ENCODE peak calls at places on chromosomes 7 and 10, in eight cellular contexts. Z is tibial artery, J is left lung, B is transverse colon, C is psoas muscle, E is fibroblast of lung, X is brain microvascular endothelial cell, S is HCT116. L is an unnamed sample.

GRCh38 chr10:78255796-78256638 is 222.4 kb downstream of the RPS24 start:
- DNase-seq in X (peak; percentile 95), B (peak; percentile 21), C (peak; percentile 59), E (peak; percentile 99), J (no peak), Z (peak; percentile 90), S (peak; percentile 82), L (peak; percentile 92)

GRCh38 chr7:93310346-93310745 is 78.2 kb downstream of the VPS50 start:
- DNase-seq in Z (no peak), C (no peak), E (peak; percentile 66), X (no peak), J (no peak), S (no peak), B (no peak), L (peak; percentile 14)

GRCh38 chr7:28179081-28180030 is 1.2 kb downstream of the JAZF1 start:
- DNase-seq in E (peak; percentile 58), X (no peak), S (no peak), Z (peak; percentile 87), C (peak; percentile 86), B (peak; percentile 79), J (peak; percentile 96), L (peak; percentile 63)

GRCh38 chr7:136687693-136688322 is 180.6 kb upstream of the CHRM2 start:
- DNase-seq in E (peak; percentile 25), C (no peak), J (no peak), X (peak; percentile 34), Z (no peak), B (no peak), S (no peak), L (peak; percentile 13)

GRCh38 chr7:99021941-99022560 is 121.9 kb downstream of the SMURF1 start:
- DNase-seq in B (no peak), X (no peak), E (no peak), Z (peak; percentile 51), J (no peak), S (no peak), C (no peak), L (no peak)

GRCh38 chr7:138091073-138091472 is 14.8 kb downstream of the AKR1D1 start:
- DNase-seq in Z (no peak), X (no peak), J (no peak), B (no peak), S (no peak), E (no peak), C (no peak), L (no peak)

GRCh38 chr7:57427146-57427545 is 22.8 kb upstream of the ZNF716 start:
- DNase-seq in E (no peak), Z (peak; percentile 56), B (no peak), X (no peak), J (no peak), C (no peak), S (no peak), L (no peak)

GRCh38 chr10:123069271-123069670 is 60.5 kb downstream of the ACADSB start:
- DNase-seq in B (no peak), X (no peak), C (no peak), S (no peak), J (no peak), E (no peak), Z (no peak), L (no peak)

GRCh38 chr10:119029613-119030420 is at the start of gene NANOS1:
- DNase-seq in B (no peak), Z (peak; percentile 60), C (no peak), X (peak; percentile 19), J (peak; percentile 82), S (no peak), E (peak; percentile 38), L (peak; percentile 39)

GRCh38 chr7:66682350-66683093 is 53.8 kb downstream of the KCTD7 start:
- DNase-seq in X (peak; percentile 23), Z (peak; percentile 75), J (no peak), C (peak; percentile 63), E (peak; percentile 64), B (no peak), S (no peak), L (peak; percentile 41)

GRCh38 chr10:80163741-80164341 is 31.3 kb downstream of the PLAC9 start:
- DNase-seq in Z (no peak), X (no peak), S (no peak), C (no peak), B (peak; percentile 76), E (peak; percentile 83), J (no peak), L (peak; percentile 54)

GRCh38 chr10:72852428-72852827 is 41.1 kb upstream of the OIT3 start:
- DNase-seq in J (no peak), C (no peak), Z (no peak), E (no peak), S (no peak), X (no peak), B (no peak), L (no peak)

GRCh38 chr10:10826125-10826524 is 191.5 kb upstream of the CELF2 start:
- DNase-seq in E (peak; percentile 97), B (no peak), C (no peak), Z (no peak), X (peak; percentile 88), J (no peak), S (no peak), L (peak; percentile 81)

GRCh38 chr7:125547505-125547904 is 617.9 kb upstream of the POT1 start:
- DNase-seq in B (no peak), S (no peak), J (no peak), E (no peak), Z (no peak), X (no peak), C (no peak), L (no peak)

GRCh38 chr7:68176974-68177373 is 1180.3 kb downstream of the TYW1 start:
- DNase-seq in S (peak; percentile 4), Z (no peak), X (peak; percentile 32), C (no peak), B (no peak), E (peak; percentile 74), J (no peak), L (peak; percentile 2)

GRCh38 chr10:10434312-10434711 is 583.4 kb upstream of the CELF2 start:
- DNase-seq in S (no peak), J (no peak), X (no peak), B (no peak), Z (no peak), E (no peak), C (no peak), L (no peak)

GRCh38 chr7:4745971-4746919 is 29.2 kb upstream of the AP5Z1 start:
- DNase-seq in Z (no peak), S (no peak), X (peak; percentile 76), E (peak; percentile 62), J (no peak), B (peak; percentile 59), C (no peak), L (peak; percentile 72)

GRCh38 chr7:130951303-130951975 is 217.4 kb upstream of the KLF14 start:
- DNase-seq in Z (no peak), X (no peak), C (no peak), S (no peak), J (no peak), B (no peak), E (no peak), L (no peak)

GRCh38 chr7:153930681-153931080 is 121.5 kb upstream of the DPP6 start:
- DNase-seq in E (no peak), S (no peak), Z (no peak), J (no peak), B (no peak), X (no peak), C (no peak), L (no peak)

GRCh38 chr7:81761821-81762220 is 8.0 kb downstream of the HGF start:
- DNase-seq in X (no peak), J (no peak), B (no peak), C (no peak), S (no peak), E (no peak), Z (no peak), L (no peak)

DNA sequence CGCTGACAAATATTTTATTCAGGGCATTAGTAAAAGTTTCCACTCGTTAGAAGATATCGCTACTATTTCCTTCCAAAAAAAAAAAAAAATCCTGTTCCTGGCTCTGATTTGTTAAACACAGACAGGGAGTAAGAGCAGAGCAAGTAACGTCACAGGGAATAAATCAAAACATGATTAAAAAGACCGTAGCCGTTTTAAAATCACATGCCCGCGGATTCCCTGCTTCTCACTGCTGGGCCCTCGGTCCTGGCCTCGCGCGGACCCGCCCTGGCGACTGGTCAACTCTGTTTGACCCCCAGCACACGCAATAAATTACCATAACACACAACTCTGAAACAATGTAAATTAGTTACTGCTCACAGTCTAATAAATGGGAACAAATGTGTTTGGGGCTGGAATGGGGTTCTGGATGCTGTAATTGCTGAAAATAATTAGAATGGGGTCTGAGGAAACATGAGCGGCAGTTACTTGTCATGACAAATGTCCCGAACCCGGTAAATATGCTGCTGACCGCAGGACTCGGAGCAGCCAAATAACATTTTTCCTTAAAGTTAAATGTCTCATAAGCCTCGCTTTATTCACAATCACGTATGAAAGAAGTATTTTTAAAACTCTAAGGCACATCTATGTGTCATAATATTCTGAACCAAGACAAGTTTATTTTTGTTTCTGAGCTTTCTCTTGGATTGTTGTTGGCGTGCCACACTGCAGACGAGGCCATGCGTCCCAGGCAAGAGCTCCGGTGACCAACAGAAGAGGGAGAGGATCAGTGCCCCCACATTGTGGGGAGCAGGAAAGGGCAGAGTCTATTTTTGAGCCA is 17.9 kb downstream of the EBF3 start:
- DNase-seq in B (no peak), Z (peak; percentile 75), X (no peak), J (no peak), E (no peak), S (no peak), C (peak; percentile 69), L (no peak)
- H3K4me3 ChIP-seq in B (no peak overlapping the region), Z (peak overlapping the region; percentile 45), X (no peak overlapping the region), J (no peak overlapping the region), E (no peak overlapping the region), S (no peak overlapping the region), C (peak overlapping the region; percentile 49), L (no peak overlapping the region)

GRCh38 chr7:7504910-7505704 is 30.6 kb downstream of the COL28A1 start:
- DNase-seq in S (no peak), C (no peak), X (no peak), B (no peak), J (no peak), E (no peak), Z (no peak), L (no peak)
- H3K27ac ChIP-seq in S (no peak overlapping the region), C (no peak overlapping the region), X (no peak overlapping the region), B (no peak overlapping the region), J (no peak overlapping the region), E (no peak overlapping the region), Z (no peak overlapping the region), L (no peak overlapping the region)

GRCh38 chr10:126599949-126600627 is 70.4 kb downstream of the C10orf90 start:
- DNase-seq in Z (no peak), J (no peak), C (no peak), X (no peak), S (no peak), B (no peak), E (no peak), L (no peak)
- TF ChIP-seq CTCF in Z (no peak), J (no peak), C (no peak), X (no peak), S (no peak), B (no peak), E (no peak), L (no peak)

DNA sequence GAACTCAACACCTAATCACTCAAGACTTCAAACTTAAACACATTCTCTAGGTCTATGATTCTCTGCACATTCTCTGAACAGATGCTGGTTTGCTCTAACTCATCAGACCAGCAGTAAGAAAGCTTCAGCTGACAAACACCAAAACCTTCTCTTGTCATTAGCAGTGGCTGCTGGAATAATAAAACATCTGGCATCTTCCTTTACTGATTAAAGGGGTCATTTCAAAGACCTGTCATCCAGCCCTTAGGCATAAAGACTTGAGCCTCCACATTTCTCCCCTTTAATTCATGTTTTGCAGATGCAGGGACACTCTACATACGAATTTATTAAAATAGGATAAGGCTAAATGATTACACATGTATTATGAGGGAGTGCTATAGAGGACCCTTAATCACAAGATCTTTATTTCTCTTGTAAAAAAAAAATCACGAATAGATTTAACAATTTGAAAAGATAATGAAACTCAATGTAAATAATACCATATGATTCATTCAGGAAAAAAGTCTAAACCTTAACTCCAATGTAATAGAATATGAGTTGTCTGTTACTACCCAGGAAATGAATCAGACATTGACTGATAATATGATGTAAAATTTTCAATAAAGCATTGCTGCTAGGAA is 152.4 kb upstream of the GNAI1 start:
- DNase-seq in C (no peak), S (no peak), J (no peak), Z (no peak), B (no peak), E (peak; percentile 70), X (peak; percentile 12), L (peak; percentile 28)
- H3K4me3 ChIP-seq in C (no peak overlapping the region), S (no peak overlapping the region), J (no peak overlapping the region), Z (no peak overlapping the region), B (no peak overlapping the region), E (no peak overlapping the region), X (no peak overlapping the region), L (peak overlapping the region; percentile 26)

L was measured in mammary epithelial cell.